ENCODE peak calls at places on chromosome 18, in seven cellular contexts. S is tibial artery; H is T-helper 2 cell treated with Interferon-gamma antibody and Interleukin-4, amounts not matched to agents 5 μg/mL and 100 μg/mL, for 36 hours; B is NAMALWA; O is HT1080; X is Peyer's patch; U is T-helper 1 cell. T is an unnamed sample.

GRCh38 chr18:13889661-13890060 is 25.7 kb downstream of the MC2R start:
- DNase-seq in S (no peak), H (no peak), B (no peak), O (peak), X (no peak), U (no peak), T (no peak)

GRCh38 chr18:58496937-58497336 is 132.0 kb downstream of the ALPK2 start:
- DNase-seq in S (no peak), H (no peak), B (peak), O (peak), X (no peak), U (no peak), T (peak)

GRCh38 chr18:37396981-37397720 is 168.4 kb downstream of the CELF4 start:
- DNase-seq in S (no peak), H (no peak), B (no peak), O (no peak), X (no peak), U (no peak), T (no peak)

GRCh38 chr18:42792731-42793130 is 322.8 kb downstream of the RIT2 start:
- DNase-seq in S (no peak), H (no peak), B (no peak), O (no peak), X (no peak), U (no peak), T (no peak)

GRCh38 chr18:11877497-11877896 is 26.3 kb downstream of the CHMP1B start:
- DNase-seq in S (peak), H (no peak), B (no peak), O (no peak), X (no peak), U (no peak), T (no peak)

GRCh38 chr18:57753063-57753462 is 50.1 kb downstream of the ATP8B1 start:
- DNase-seq in S (no peak), H (no peak), B (no peak), O (no peak), X (no peak), U (peak), T (no peak)

GRCh38 chr18:10878703-10879102 is 270.7 kb downstream of the PIEZO2 start:
- DNase-seq in S (no peak), H (no peak), B (peak), O (no peak), X (no peak), U (no peak), T (no peak)

GRCh38 chr18:598053-598665 is 1.4 kb downstream of the CLUL1 start:
- DNase-seq in S (no peak), H (no peak), B (no peak), O (no peak), X (no peak), U (no peak), T (no peak)

GRCh38 chr18:44679056-44679911 is 1.4 kb upstream of the SETBP1 start:
- DNase-seq in S (peak), H (peak), B (peak), O (peak), X (peak), U (peak), T (peak)

GRCh38 chr18:11826836-11827235 is 24.4 kb upstream of the CHMP1B start:
- DNase-seq in S (no peak), H (no peak), B (no peak), O (no peak), X (no peak), U (no peak), T (peak)

GRCh38 chr18:46814394-46814793 is 57.5 kb upstream of the ST8SIA5 start:
- DNase-seq in S (no peak), H (no peak), B (no peak), O (no peak), X (no peak), U (no peak), T (no peak)

GRCh38 chr18:62718268-62718800 is 3.0 kb downstream of the PHLPP1 start:
- DNase-seq in S (no peak), H (no peak), B (no peak), O (no peak), X (no peak), U (no peak), T (no peak)

GRCh38 chr18:73683618-73684238 is 463.9 kb downstream of the FBXO15 start:
- DNase-seq in S (no peak), H (no peak), B (no peak), O (no peak), X (no peak), U (no peak), T (no peak)

GRCh38 chr18:43563780-43564179 is 286.5 kb upstream of the SYT4 start:
- DNase-seq in S (no peak), H (no peak), B (peak), O (peak), X (no peak), U (no peak), T (peak)

GRCh38 chr18:3594760-3595241 is 144.8 kb downstream of the TGIF1 start:
- DNase-seq in S (no peak), H (peak), B (no peak), O (peak), X (no peak), U (peak), T (peak)